ENCODE peak calls at places on chromosome 10, in four cellular contexts. O, I, R and P are unnamed samples.

GRCh38 chr10:62046522-62047239 is 145.2 kb downstream of the ARID5B start:
- DNase-seq in R (peak; percentile 80), O (peak; percentile 80), I (no peak), P (no peak)

GRCh38 chr10:107168739-107169138 is 4.2 kb upstream of the SORCS1 start:
- DNase-seq in O (no peak), I (no peak), R (no peak), P (no peak)

GRCh38 chr10:45373003-45373782 is 823 bp upstream of the ALOX5 start:
- DNase-seq in I (no peak), R (no peak), O (no peak), P (no peak)

GRCh38 chr10:118871244-118871865 is 116.6 kb upstream of the CACUL1 start:
- DNase-seq in O (peak; percentile 78), R (no peak), I (no peak), P (no peak)

GRCh38 chr10:68301790-68302502 is 29.9 kb upstream of the HNRNPH3 start:
- DNase-seq in R (peak; percentile 58), O (peak; percentile 43), I (no peak), P (no peak)

GRCh38 chr10:78339251-78339650 is 305.6 kb downstream of the RPS24 start:
- DNase-seq in I (no peak), O (no peak), R (no peak), P (no peak)

GRCh38 chr10:99983280-99983988 is 26.3 kb downstream of the DNMBP start:
- DNase-seq in I (no peak), O (no peak), R (peak; percentile 57), P (no peak)

GRCh38 chr10:94500063-94500462 is 45.5 kb upstream of the HELLS start:
- DNase-seq in R (no peak), O (no peak), I (no peak), P (no peak)

GRCh38 chr10:37896436-37896835 is 39.0 kb upstream of the ZNF248 start:
- DNase-seq in R (no peak), O (no peak), I (no peak), P (no peak)

GRCh38 chr10:132375116-132375794 is 21.7 kb upstream of the PWWP2B start:
- DNase-seq in O (no peak), I (no peak), R (no peak), P (no peak)

GRCh38 chr10:32961343-32961891 is 3.4 kb upstream of the ITGB1 start:
- DNase-seq in O (no peak), R (no peak), I (no peak), P (no peak)

GRCh38 chr10:118850418-118851061 is 95.8 kb upstream of the CACUL1 start:
- DNase-seq in I (peak; percentile 16), R (peak; percentile 32), O (peak; percentile 76), P (peak; percentile 57)

GRCh38 chr10:129191848-129192247 is 275.2 kb upstream of the MGMT start:
- DNase-seq in O (no peak), I (no peak), R (no peak), P (no peak)

GRCh38 chr10:93553501-93554374 is 12.7 kb upstream of the FFAR4 start:
- DNase-seq in R (no peak), O (no peak), I (no peak), P (no peak)

GRCh38 chr10:31999261-31999660 is 57.0 kb downstream of the KIF5B start:
- DNase-seq in R (peak; percentile 45), I (no peak), O (no peak), P (no peak)

GRCh38 chr10:118870467-118871243 is 115.9 kb upstream of the CACUL1 start:
- DNase-seq in I (no peak), O (peak; percentile 90), R (peak; percentile 75), P (no peak)

GRCh38 chr10:108112218-108112617 is 947.7 kb upstream of the SORCS1 start:
- DNase-seq in I (no peak), O (no peak), R (no peak), P (peak; percentile 13)

GRCh38 chr10:48464871-48465736 is 139.8 kb downstream of the ARHGAP22 start:
- DNase-seq in O (peak; percentile 23), I (no peak), R (no peak), P (no peak)

GRCh38 chr10:11320809-11321520 is 290.5 kb downstream of the USP6NL start:
- DNase-seq in O (no peak), I (no peak), R (no peak), P (no peak)

GRCh38 chr10:57964371-57964770 is 303.3 kb downstream of the IPMK start:
- DNase-seq in R (peak; percentile 93), I (no peak), O (peak; percentile 45), P (no peak)

GRCh38 chr10:4162571-4163286 is 377.7 kb upstream of the KLF6 start:
- DNase-seq in O (no peak), R (peak; percentile 13), I (no peak), P (no peak)

GRCh38 chr10:121293121-121293520 is 305.1 kb downstream of the FGFR2 start:
- DNase-seq in R (no peak), I (no peak), O (no peak), P (no peak)

GRCh38 chr10:88989824-88990527 is 622 bp upstream of the FAS start:
- DNase-seq in R (peak; percentile 73), I (no peak), O (no peak), P (no peak)

GRCh38 chr10:7474388-7474787 is 63.6 kb upstream of the SFMBT2 start:
- DNase-seq in O (no peak), R (no peak), I (no peak), P (no peak)

GRCh38 chr10:102643346-102644065 is 773 bp upstream of the TRIM8 start:
- DNase-seq in R (peak; percentile 75), O (no peak), I (no peak), P (no peak)

GRCh38 chr10:125377368-125377767 is 217.0 kb upstream of the CTBP2 start:
- DNase-seq in I (no peak), O (no peak), R (no peak), P (no peak)

GRCh38 chr10:2933519-2933918 is 133.8 kb upstream of the PFKP start:
- DNase-seq in O (no peak), R (peak; percentile 40), I (no peak), P (no peak)

GRCh38 chr10:50291261-50291850 is 40.0 kb upstream of the ASAH2 start:
- DNase-seq in R (peak; percentile 12), I (no peak), O (no peak), P (no peak)

GRCh38 chr10:68074404-68074774 is 694 bp downstream of the HERC4 start:
- DNase-seq in I (no peak), O (no peak), R (no peak), P (no peak)

GRCh38 chr10:2619927-2620326 is 447.4 kb upstream of the PFKP start:
- DNase-seq in O (peak; percentile 4), R (no peak), I (no peak), P (no peak)

GRCh38 chr10:109183366-109183765 is 739.9 kb downstream of the XPNPEP1 start:
- DNase-seq in R (peak; percentile 58), I (no peak), O (no peak), P (no peak)

GRCh38 chr10:113267616-113268015 is 285.2 kb upstream of the HABP2 start:
- DNase-seq in O (peak; percentile 2), R (peak; percentile 52), I (no peak), P (no peak)

GRCh38 chr10:78806805-78807221 is 262.0 kb upstream of the ZMIZ1 start:
- DNase-seq in O (peak; percentile 34), R (peak; percentile 39), I (no peak), P (no peak)

GRCh38 chr10:110353244-110354119 is 48.8 kb upstream of the SMNDC1 start:
- DNase-seq in O (peak; percentile 99), R (peak; percentile 95), I (no peak), P (no peak)

GRCh38 chr10:70943249-70943648 is 54.9 kb upstream of the PCBD1 start:
- DNase-seq in R (no peak), O (no peak), I (no peak), P (no peak)

GRCh38 chr10:70939397-70939796 is 51.0 kb upstream of the PCBD1 start:
- DNase-seq in O (no peak), R (no peak), I (no peak), P (no peak)

GRCh38 chr10:70942125-70942524 is 53.8 kb upstream of the PCBD1 start:
- DNase-seq in O (no peak), R (no peak), I (no peak), P (no peak)

GRCh38 chr10:70942725-70943124 is 54.4 kb upstream of the PCBD1 start:
- DNase-seq in I (no peak), R (no peak), O (no peak), P (no peak)

DNA sequence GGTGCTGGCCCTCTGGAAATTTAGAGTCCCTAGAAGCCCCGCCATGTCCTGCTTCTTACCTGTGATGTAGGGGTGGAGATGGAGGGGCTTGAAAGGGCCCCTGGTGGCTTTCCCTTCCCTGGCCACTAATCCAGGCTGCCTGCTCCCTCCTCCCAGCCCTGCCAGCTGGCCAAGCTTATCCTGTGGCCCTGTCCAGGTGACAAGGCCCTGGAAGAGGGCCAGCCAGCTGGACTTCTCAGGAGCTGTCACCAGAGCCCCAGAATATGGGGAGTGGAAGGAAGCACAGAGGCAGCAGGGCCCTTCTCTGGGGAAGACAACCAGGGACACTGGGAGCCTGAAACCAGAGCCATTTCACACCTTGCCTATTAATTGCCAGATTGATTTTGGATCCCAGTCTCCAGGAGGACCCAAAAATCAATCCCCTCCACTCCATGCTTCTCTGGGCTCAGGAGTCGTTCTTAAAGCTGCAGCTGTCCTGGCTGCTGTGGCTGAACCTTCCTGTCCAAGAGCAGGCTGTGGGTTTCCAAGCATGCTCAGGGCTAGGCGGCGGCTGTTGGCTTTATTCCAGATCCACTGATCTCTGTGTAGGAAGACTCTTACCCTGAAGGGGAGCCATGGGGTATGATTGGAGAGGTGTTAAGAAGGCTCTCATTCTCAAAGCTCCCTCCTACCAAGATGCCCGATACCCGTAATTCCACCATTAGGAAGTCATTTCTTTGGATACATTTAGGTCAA is 52.6 kb upstream of the PCBD1 start:
- DNase-seq in I (no peak), R (peak; percentile 48), O (peak; percentile 10), P (no peak)
- H3K4me1 ChIP-seq in I (no peaks in the 10 kb centered on the region), R (no peaks in the 10 kb centered on the region), O (no peaks in the 10 kb centered on the region), P (no peaks in the 10 kb centered on the region)

GRCh38 chr10:69466158-69466490 is 14.9 kb downstream of the TSPAN15 start:
- DNase-seq in R (no peak), I (no peak), O (no peak), P (no peak)

GRCh38 chr10:69464801-69465401 is 13.6 kb downstream of the TSPAN15 start:
- DNase-seq in R (no peak), I (no peak), O (no peak), P (no peak)

GRCh38 chr10:69464401-69464800 is 13.1 kb downstream of the TSPAN15 start:
- DNase-seq in I (no peak), R (no peak), O (no peak), P (no peak)

GRCh38 chr10:69465457-69466157 is 14.3 kb downstream of the TSPAN15 start:
- DNase-seq in R (no peak), O (no peak), I (no peak), P (no peak)

DNA sequence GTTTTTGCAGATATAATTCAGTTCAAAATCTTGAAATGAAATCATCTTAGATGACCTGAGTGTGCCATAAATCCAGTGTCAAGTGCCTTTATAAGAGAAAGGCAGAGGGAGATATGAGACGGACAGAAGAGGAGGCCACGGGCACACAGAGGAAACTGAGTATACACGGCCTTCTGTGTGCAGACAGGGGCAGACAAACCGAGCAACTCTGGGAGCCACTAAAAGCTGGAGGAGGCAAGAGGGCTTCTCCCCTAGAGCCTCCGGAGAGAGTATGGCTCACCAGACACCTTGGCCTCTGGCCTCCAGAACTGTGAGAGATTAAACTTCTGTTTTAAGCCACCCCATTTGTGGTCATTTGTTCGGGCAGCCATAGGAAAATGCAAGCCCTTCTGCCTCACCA is 12.6 kb downstream of the TSPAN15 start:
- DNase-seq in I (no peak), O (no peak), R (no peak), P (no peak)
- H3K27ac ChIP-seq in I (no peak overlapping the region), O (no peak overlapping the region), R (no peak overlapping the region), P (no peak overlapping the region)

GRCh38 chr10:22343761-22344160 is 1.5 kb upstream of the SPAG6 start:
- DNase-seq in R (no peak), I (no peak), O (no peak), P (no peak)
- H3K27me3 ChIP-seq in R (peaks cover 54% of the 10 kb centered on the region), I (peaks cover 60% of the 10 kb centered on the region), O (peaks cover 94% of the 10 kb centered on the region), P (peaks cover 48% of the 10 kb centered on the region)

GRCh38 chr10:30559118-30559684 is 70.4 kb downstream of the LYZL2 start:
- DNase-seq in I (no peak), R (no peak), O (no peak), P (no peak)
- H3K4me1 ChIP-seq in I (no peaks in the 10 kb centered on the region), R (peaks cover 3% of the 10 kb centered on the region), O (peaks cover 3% of the 10 kb centered on the region), P (peaks cover 2% of the 10 kb centered on the region)